ENCODE peak calls at places on chromosomes 2 and 18, in eight cellular contexts. One of them, this sample, is unnamed.
A peak's percentile ranks its signal among the peaks of the same experiment; 100 is the strongest.

GRCh38 chr2:151363709-151364108 is 6.3 kb downstream of the TNFAIP6 start:
- DNase-seq in kidney epithelial cell: no peak
- DNase-seq in AG10803: peak; percentile 50
- DNase-seq in neural crest cell: no peak
- DNase-seq in dorsolateral prefrontal cortex: no peak
- DNase-seq in fibroblast of lung: peak; percentile 58
- DNase-seq in cardiac muscle cell: peak; percentile 92
- DNase-seq in hepatocyte: no peak
- DNase-seq in this sample: no peak

GRCh38 chr2:160222546-160223281 is 22.6 kb upstream of the ITGB6 start:
- DNase-seq in hepatocyte: peak; percentile 74
- DNase-seq in cardiac muscle cell: no peak
- DNase-seq in neural crest cell: no peak
- DNase-seq in dorsolateral prefrontal cortex: no peak
- DNase-seq in AG10803: no peak
- DNase-seq in fibroblast of lung: no peak
- DNase-seq in kidney epithelial cell: no peak
- DNase-seq in this sample: no peak

GRCh38 chr18:581106-581505 is 926 bp downstream of the CETN1 start:
- DNase-seq in kidney epithelial cell: no peak
- DNase-seq in AG10803: peak; percentile 29
- DNase-seq in hepatocyte: no peak
- DNase-seq in cardiac muscle cell: no peak
- DNase-seq in neural crest cell: no peak
- DNase-seq in fibroblast of lung: no peak
- DNase-seq in dorsolateral prefrontal cortex: no peak
- DNase-seq in this sample: no peak

GRCh38 chr2:166293984-166294383 is 81.8 kb downstream of the SCN9A start:
- DNase-seq in neural crest cell: no peak
- DNase-seq in kidney epithelial cell: no peak
- DNase-seq in hepatocyte: no peak
- DNase-seq in dorsolateral prefrontal cortex: no peak
- DNase-seq in cardiac muscle cell: no peak
- DNase-seq in fibroblast of lung: no peak
- DNase-seq in AG10803: peak; percentile 4
- DNase-seq in this sample: no peak

GRCh38 chr2:105257981-105258380 is 16.4 kb downstream of the GPR45 start:
- DNase-seq in fibroblast of lung: no peak
- DNase-seq in AG10803: peak; percentile 66
- DNase-seq in kidney epithelial cell: no peak
- DNase-seq in hepatocyte: no peak
- DNase-seq in neural crest cell: no peak
- DNase-seq in dorsolateral prefrontal cortex: no peak
- DNase-seq in cardiac muscle cell: no peak
- DNase-seq in this sample: no peak

GRCh38 chr2:220660277-220661155 is 911.6 kb downstream of the EPHA4 start:
- DNase-seq in AG10803: no peak
- DNase-seq in kidney epithelial cell: peak; percentile 19
- DNase-seq in hepatocyte: peak; percentile 38
- DNase-seq in dorsolateral prefrontal cortex: no peak
- DNase-seq in cardiac muscle cell: no peak
- DNase-seq in neural crest cell: no peak
- DNase-seq in fibroblast of lung: peak; percentile 4
- DNase-seq in this sample: peak; percentile 32

GRCh38 chr18:53441761-53442414 is 782.6 kb downstream of the MBD2 start:
- DNase-seq in neural crest cell: no peak
- DNase-seq in cardiac muscle cell: no peak
- DNase-seq in hepatocyte: no peak
- DNase-seq in dorsolateral prefrontal cortex: no peak
- DNase-seq in AG10803: no peak
- DNase-seq in fibroblast of lung: no peak
- DNase-seq in kidney epithelial cell: no peak
- DNase-seq in this sample: no peak

GRCh38 chr2:120432976-120433815 is 87.3 kb downstream of the INHBB start:
- DNase-seq in kidney epithelial cell: no peak
- DNase-seq in neural crest cell: no peak
- DNase-seq in cardiac muscle cell: no peak
- DNase-seq in fibroblast of lung: no peak
- DNase-seq in AG10803: no peak
- DNase-seq in hepatocyte: no peak
- DNase-seq in dorsolateral prefrontal cortex: no peak
- DNase-seq in this sample: no peak

GRCh38 chr2:198315791-198316190 is 511.4 kb downstream of the PLCL1 start:
- DNase-seq in AG10803: no peak
- DNase-seq in neural crest cell: no peak
- DNase-seq in fibroblast of lung: peak; percentile 43
- DNase-seq in kidney epithelial cell: no peak
- DNase-seq in dorsolateral prefrontal cortex: no peak
- DNase-seq in cardiac muscle cell: no peak
- DNase-seq in hepatocyte: no peak
- DNase-seq in this sample: no peak

GRCh38 chr2:162073776-162074578 is at the start of gene DPP4:
- DNase-seq in dorsolateral prefrontal cortex: no peak
- DNase-seq in cardiac muscle cell: no peak
- DNase-seq in AG10803: peak; percentile 18
- DNase-seq in fibroblast of lung: no peak
- DNase-seq in hepatocyte: peak; percentile 87
- DNase-seq in kidney epithelial cell: no peak
- DNase-seq in neural crest cell: peak; percentile 32
- DNase-seq in this sample: peak; percentile 71

GRCh38 chr2:100660851-100661584 is 98.2 kb downstream of the PDCL3 start:
- DNase-seq in kidney epithelial cell: no peak
- DNase-seq in dorsolateral prefrontal cortex: no peak
- DNase-seq in neural crest cell: no peak
- DNase-seq in fibroblast of lung: no peak
- DNase-seq in hepatocyte: no peak
- DNase-seq in cardiac muscle cell: peak; percentile 3
- DNase-seq in AG10803: no peak
- DNase-seq in this sample: no peak

GRCh38 chr2:68726608-68727367 is 7.8 kb upstream of the ARHGAP25 start:
- DNase-seq in dorsolateral prefrontal cortex: no peak
- DNase-seq in cardiac muscle cell: peak; percentile 6
- DNase-seq in hepatocyte: no peak
- DNase-seq in neural crest cell: no peak
- DNase-seq in AG10803: no peak
- DNase-seq in kidney epithelial cell: no peak
- DNase-seq in fibroblast of lung: no peak
- DNase-seq in this sample: no peak

GRCh38 chr2:182763311-182763912 is 47.4 kb downstream of the DNAJC10 start:
- DNase-seq in fibroblast of lung: peak; percentile 48
- DNase-seq in dorsolateral prefrontal cortex: peak; percentile 4
- DNase-seq in neural crest cell: peak; percentile 18
- DNase-seq in hepatocyte: peak; percentile 68
- DNase-seq in kidney epithelial cell: no peak
- DNase-seq in AG10803: peak; percentile 22
- DNase-seq in cardiac muscle cell: peak; percentile 44
- DNase-seq in this sample: peak; percentile 25

GRCh38 chr2:85909005-85909404 is 20.2 kb upstream of the ST3GAL5 start:
- DNase-seq in dorsolateral prefrontal cortex: no peak
- DNase-seq in fibroblast of lung: no peak
- DNase-seq in neural crest cell: no peak
- DNase-seq in AG10803: no peak
- DNase-seq in cardiac muscle cell: no peak
- DNase-seq in kidney epithelial cell: no peak
- DNase-seq in hepatocyte: no peak
- DNase-seq in this sample: no peak

GRCh38 chr2:211829725-211830124 is 708.9 kb downstream of the ERBB4 start:
- DNase-seq in hepatocyte: no peak
- DNase-seq in fibroblast of lung: no peak
- DNase-seq in kidney epithelial cell: no peak
- DNase-seq in cardiac muscle cell: no peak
- DNase-seq in dorsolateral prefrontal cortex: no peak
- DNase-seq in neural crest cell: no peak
- DNase-seq in AG10803: no peak
- DNase-seq in this sample: no peak

GRCh38 chr18:49447810-49448745 is 12.4 kb downstream of the DYM start:
- DNase-seq in cardiac muscle cell: peak; percentile 79
- DNase-seq in dorsolateral prefrontal cortex: no peak
- DNase-seq in neural crest cell: peak; percentile 29
- DNase-seq in hepatocyte: peak; percentile 60
- DNase-seq in kidney epithelial cell: no peak
- DNase-seq in fibroblast of lung: peak; percentile 68
- DNase-seq in AG10803: peak; percentile 70
- DNase-seq in this sample: peak; percentile 59

GRCh38 chr2:71299507-71299906 is 32.1 kb upstream of the ZNF638 start:
- DNase-seq in cardiac muscle cell: peak; percentile 62
- DNase-seq in neural crest cell: no peak
- DNase-seq in dorsolateral prefrontal cortex: no peak
- DNase-seq in hepatocyte: peak; percentile 45
- DNase-seq in fibroblast of lung: peak; percentile 62
- DNase-seq in kidney epithelial cell: no peak
- DNase-seq in AG10803: peak; percentile 48
- DNase-seq in this sample: peak; percentile 4

GRCh38 chr2:20444993-20445910 is 1.6 kb upstream of the RHOB start:
- DNase-seq in AG10803: no peak
- DNase-seq in neural crest cell: no peak
- DNase-seq in hepatocyte: no peak
- DNase-seq in cardiac muscle cell: no peak
- DNase-seq in dorsolateral prefrontal cortex: no peak
- DNase-seq in kidney epithelial cell: no peak
- DNase-seq in fibroblast of lung: no peak
- DNase-seq in this sample: no peak

GRCh38 chr18:29063346-29063745 is 886.4 kb upstream of the CDH2 start:
- DNase-seq in hepatocyte: no peak
- DNase-seq in cardiac muscle cell: no peak
- DNase-seq in neural crest cell: no peak
- DNase-seq in AG10803: no peak
- DNase-seq in kidney epithelial cell: no peak
- DNase-seq in fibroblast of lung: no peak
- DNase-seq in dorsolateral prefrontal cortex: no peak
- DNase-seq in this sample: no peak

GRCh38 chr2:129296401-129297343 is 682.8 kb upstream of the RAB6C start:
- DNase-seq in neural crest cell: no peak
- DNase-seq in hepatocyte: no peak
- DNase-seq in dorsolateral prefrontal cortex: no peak
- DNase-seq in fibroblast of lung: no peak
- DNase-seq in kidney epithelial cell: no peak
- DNase-seq in AG10803: no peak
- DNase-seq in cardiac muscle cell: peak; percentile 26
- DNase-seq in this sample: no peak

GRCh38 chr2:20697322-20697934 is 30.5 kb downstream of the GDF7 start:
- DNase-seq in AG10803: no peak
- DNase-seq in fibroblast of lung: no peak
- DNase-seq in neural crest cell: no peak
- DNase-seq in kidney epithelial cell: no peak
- DNase-seq in cardiac muscle cell: no peak
- DNase-seq in dorsolateral prefrontal cortex: no peak
- DNase-seq in hepatocyte: no peak
- DNase-seq in this sample: no peak

GRCh38 chr2:16256601-16257000 is 316.3 kb downstream of the MYCN start:
- DNase-seq in AG10803: no peak
- DNase-seq in fibroblast of lung: no peak
- DNase-seq in cardiac muscle cell: no peak
- DNase-seq in hepatocyte: no peak
- DNase-seq in kidney epithelial cell: no peak
- DNase-seq in dorsolateral prefrontal cortex: no peak
- DNase-seq in neural crest cell: no peak
- DNase-seq in this sample: no peak

GRCh38 chr2:16253291-16253690 is 312.9 kb downstream of the MYCN start:
- DNase-seq in fibroblast of lung: no peak
- DNase-seq in hepatocyte: no peak
- DNase-seq in neural crest cell: no peak
- DNase-seq in dorsolateral prefrontal cortex: no peak
- DNase-seq in AG10803: no peak
- DNase-seq in cardiac muscle cell: no peak
- DNase-seq in kidney epithelial cell: no peak
- DNase-seq in this sample: no peak

GRCh38 chr2:16254356-16254965 is 314.1 kb downstream of the MYCN start:
- DNase-seq in cardiac muscle cell: no peak
- DNase-seq in fibroblast of lung: no peak
- DNase-seq in neural crest cell: no peak
- DNase-seq in dorsolateral prefrontal cortex: no peak
- DNase-seq in kidney epithelial cell: no peak
- DNase-seq in AG10803: no peak
- DNase-seq in hepatocyte: no peak
- DNase-seq in this sample: no peak

GRCh38 chr2:16257001-16257724 is 316.8 kb downstream of the MYCN start:
- DNase-seq in AG10803: no peak
- DNase-seq in fibroblast of lung: no peak
- DNase-seq in neural crest cell: no peak
- DNase-seq in dorsolateral prefrontal cortex: no peak
- DNase-seq in kidney epithelial cell: no peak
- DNase-seq in cardiac muscle cell: no peak
- DNase-seq in hepatocyte: no peak
- DNase-seq in this sample: no peak

GRCh38 chr2:16255120-16255519 is 314.8 kb downstream of the MYCN start:
- DNase-seq in AG10803: no peak
- DNase-seq in cardiac muscle cell: no peak
- DNase-seq in neural crest cell: no peak
- DNase-seq in fibroblast of lung: no peak
- DNase-seq in hepatocyte: no peak
- DNase-seq in kidney epithelial cell: no peak
- DNase-seq in dorsolateral prefrontal cortex: no peak
- DNase-seq in this sample: no peak
- TF ChIP-seq CTCF in AG10803: no peak
- TF ChIP-seq CTCF in cardiac muscle cell: no peak
- TF ChIP-seq CTCF in neural crest cell: no peak
- TF ChIP-seq CTCF in fibroblast of lung: no peak
- TF ChIP-seq CTCF in hepatocyte: no peak
- TF ChIP-seq CTCF in kidney epithelial cell: no peak
- TF ChIP-seq CTCF in dorsolateral prefrontal cortex: no peak
- TF ChIP-seq CTCF in this sample: no peak

DNA sequence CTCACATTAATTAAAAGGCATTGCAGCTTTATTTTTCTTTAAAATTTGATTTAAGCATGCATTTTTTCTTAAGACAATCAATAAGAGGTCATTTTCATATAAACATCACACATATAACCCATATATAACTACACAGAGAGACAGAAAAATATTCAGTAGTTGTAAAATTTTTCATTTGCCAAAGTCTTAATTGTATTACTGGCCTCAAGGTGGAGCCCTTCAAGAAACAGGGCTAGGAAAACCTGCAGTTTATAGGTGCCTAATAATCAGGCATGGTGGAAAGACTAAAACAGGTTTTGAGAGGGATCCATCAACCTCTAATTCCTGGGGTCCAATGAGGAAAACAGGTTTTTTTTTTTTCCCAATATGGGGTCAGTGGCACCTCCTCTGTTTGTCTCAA is 71.3 kb upstream of the ZNF804A start:
- DNase-seq in cardiac muscle cell: no peak
- DNase-seq in neural crest cell: no peak
- DNase-seq in dorsolateral prefrontal cortex: no peak
- DNase-seq in fibroblast of lung: no peak
- DNase-seq in kidney epithelial cell: no peak
- DNase-seq in hepatocyte: no peak
- DNase-seq in AG10803: no peak
- DNase-seq in this sample: no peak
- TF ChIP-seq CTCF in cardiac muscle cell: no peak
- TF ChIP-seq CTCF in neural crest cell: no peak
- TF ChIP-seq CTCF in dorsolateral prefrontal cortex: no peak
- TF ChIP-seq CTCF in fibroblast of lung: no peak
- TF ChIP-seq CTCF in kidney epithelial cell: no peak
- TF ChIP-seq CTCF in hepatocyte: no peak
- TF ChIP-seq CTCF in AG10803: no peak
- TF ChIP-seq CTCF in this sample: no peak

GRCh38 chr18:5456577-5457466 is 87.0 kb downstream of the EPB41L3 start:
- DNase-seq in hepatocyte: peak; percentile 32
- DNase-seq in AG10803: peak; percentile 42
- DNase-seq in neural crest cell: no peak
- DNase-seq in fibroblast of lung: peak; percentile 63
- DNase-seq in cardiac muscle cell: peak; percentile 71
- DNase-seq in dorsolateral prefrontal cortex: peak; percentile 57
- DNase-seq in kidney epithelial cell: no peak
- DNase-seq in this sample: no peak
- TF ChIP-seq CTCF in hepatocyte: peak; percentile 54
- TF ChIP-seq CTCF in AG10803: peak; percentile 69
- TF ChIP-seq CTCF in neural crest cell: peak; percentile 63
- TF ChIP-seq CTCF in fibroblast of lung: peak; percentile 46
- TF ChIP-seq CTCF in cardiac muscle cell: peak; percentile 60
- TF ChIP-seq CTCF in dorsolateral prefrontal cortex: peak; percentile 55
- TF ChIP-seq CTCF in kidney epithelial cell: peak; percentile 46
- TF ChIP-seq CTCF in this sample: no peak

GRCh38 chr2:207528980-207529329 is 807 bp upstream of the CREB1 start:
- DNase-seq in dorsolateral prefrontal cortex: no peak
- DNase-seq in neural crest cell: peak; percentile 21
- DNase-seq in fibroblast of lung: peak; percentile 26
- DNase-seq in hepatocyte: peak; percentile 56
- DNase-seq in cardiac muscle cell: peak; percentile 50
- DNase-seq in AG10803: peak; percentile 53
- DNase-seq in kidney epithelial cell: no peak
- DNase-seq in this sample: peak; percentile 38
- TF ChIP-seq CTCF in dorsolateral prefrontal cortex: no peak
- TF ChIP-seq CTCF in neural crest cell: peak; percentile 16
- TF ChIP-seq CTCF in fibroblast of lung: peak; percentile 32
- TF ChIP-seq CTCF in hepatocyte: no peak
- TF ChIP-seq CTCF in cardiac muscle cell: peak; percentile 22
- TF ChIP-seq CTCF in AG10803: peak; percentile 42
- TF ChIP-seq CTCF in kidney epithelial cell: peak; percentile 6
- TF ChIP-seq CTCF in this sample: no peak